ENCODE peak calls at places on chromosomes 2 and 18, in five cellular contexts. One of them, this sample, is unnamed. For H4K20me1, the result is how much of the 10 kb centered on the place peaks cover.

GRCh38 chr2:37119182-37119581 is 34.9 kb downstream of the GPATCH11 start:
- DNase-seq in H1: no peak
- DNase-seq in IMR-90: no peak
- DNase-seq in hepatocyte: peak
- DNase-seq in K562: peak
- DNase-seq in this sample: no peak

GRCh38 chr2:218020966-218021535 is 18.3 kb upstream of the TNS1 start:
- DNase-seq in H1: no peak
- DNase-seq in IMR-90: no peak
- DNase-seq in hepatocyte: no peak
- DNase-seq in K562: no peak
- DNase-seq in this sample: no peak

GRCh38 chr2:68839260-68839833 is 31.9 kb downstream of the BMP10 start:
- DNase-seq in H1: no peak
- DNase-seq in IMR-90: no peak
- DNase-seq in hepatocyte: no peak
- DNase-seq in K562: peak
- DNase-seq in this sample: peak

GRCh38 chr2:128485761-128486639 is 167.3 kb upstream of the HS6ST1 start:
- DNase-seq in H1: no peak
- DNase-seq in IMR-90: no peak
- DNase-seq in hepatocyte: no peak
- DNase-seq in K562: no peak
- DNase-seq in this sample: no peak

GRCh38 chr18:44135791-44136190 is 544.9 kb upstream of the SETBP1 start:
- DNase-seq in H1: no peak
- DNase-seq in IMR-90: no peak
- DNase-seq in hepatocyte: no peak
- DNase-seq in K562: no peak
- DNase-seq in this sample: no peak

GRCh38 chr2:191635333-191636234 is 42.4 kb upstream of the NABP1 start:
- DNase-seq in H1: no peak
- DNase-seq in IMR-90: peak
- DNase-seq in hepatocyte: no peak
- DNase-seq in K562: no peak
- DNase-seq in this sample: no peak

GRCh38 chr2:214075446-214075845 is 335.4 kb upstream of the VWC2L start:
- DNase-seq in H1: no peak
- DNase-seq in IMR-90: no peak
- DNase-seq in hepatocyte: no peak
- DNase-seq in K562: no peak
- DNase-seq in this sample: no peak

GRCh38 chr2:158603205-158603604 is 146.5 kb downstream of the PKP4 start:
- DNase-seq in H1: no peak
- DNase-seq in IMR-90: no peak
- DNase-seq in hepatocyte: no peak
- DNase-seq in K562: no peak
- DNase-seq in this sample: no peak

GRCh38 chr18:75341267-75341666 is 86.2 kb downstream of the SMIM21 start:
- DNase-seq in H1: no peak
- DNase-seq in IMR-90: no peak
- DNase-seq in hepatocyte: peak
- DNase-seq in K562: no peak
- DNase-seq in this sample: no peak

GRCh38 chr2:33229646-33230045 is 246.8 kb upstream of the RASGRP3 start:
- DNase-seq in H1: no peak
- DNase-seq in IMR-90: no peak
- DNase-seq in hepatocyte: no peak
- DNase-seq in K562: no peak
- DNase-seq in this sample: no peak

GRCh38 chr2:174613545-174613944 is 15.9 kb upstream of the WIPF1 start:
- DNase-seq in H1: no peak
- DNase-seq in IMR-90: no peak
- DNase-seq in hepatocyte: no peak
- DNase-seq in K562: no peak
- DNase-seq in this sample: no peak

GRCh38 chr2:18219676-18220075 is 340.8 kb downstream of the RDH14 start:
- DNase-seq in H1: no peak
- DNase-seq in IMR-90: peak
- DNase-seq in hepatocyte: no peak
- DNase-seq in K562: no peak
- DNase-seq in this sample: no peak

GRCh38 chr2:152453129-152453642 is 118.2 kb downstream of the FMNL2 start:
- DNase-seq in H1: peak
- DNase-seq in IMR-90: peak
- DNase-seq in hepatocyte: no peak
- DNase-seq in K562: no peak
- DNase-seq in this sample: no peak

GRCh38 chr18:6714027-6714426 is 15.5 kb upstream of the ARHGAP28 start:
- DNase-seq in H1: no peak
- DNase-seq in IMR-90: no peak
- DNase-seq in hepatocyte: no peak
- DNase-seq in K562: no peak
- DNase-seq in this sample: no peak

GRCh38 chr18:61199131-61199903 is 133.9 kb upstream of the CDH20 start:
- DNase-seq in H1: no peak
- DNase-seq in IMR-90: no peak
- DNase-seq in hepatocyte: no peak
- DNase-seq in K562: no peak
- DNase-seq in this sample: no peak

GRCh38 chr18:58314284-58314683 is 270.3 kb downstream of the NEDD4L start:
- DNase-seq in H1: no peak
- DNase-seq in IMR-90: peak
- DNase-seq in hepatocyte: peak
- DNase-seq in K562: peak
- DNase-seq in this sample: no peak

GRCh38 chr18:33697498-33697897 is 119.5 kb downstream of the ASXL3 start:
- DNase-seq in H1: no peak
- DNase-seq in IMR-90: no peak
- DNase-seq in hepatocyte: peak
- DNase-seq in K562: no peak
- DNase-seq in this sample: no peak

GRCh38 chr2:137252934-137253333 is 487.6 kb downstream of the THSD7B start:
- DNase-seq in H1: no peak
- DNase-seq in IMR-90: no peak
- DNase-seq in hepatocyte: no peak
- DNase-seq in K562: no peak
- DNase-seq in this sample: no peak

GRCh38 chr2:134900151-134900550 is 18.5 kb upstream of the CCNT2 start:
- DNase-seq in H1: no peak
- DNase-seq in IMR-90: peak
- DNase-seq in hepatocyte: no peak
- DNase-seq in K562: no peak
- DNase-seq in this sample: no peak

GRCh38 chr2:119544075-119545031 is at the start of gene CFAP221:
- DNase-seq in H1: no peak
- DNase-seq in IMR-90: peak
- DNase-seq in hepatocyte: peak
- DNase-seq in K562: peak
- DNase-seq in this sample: no peak

GRCh38 chr2:101699191-101699938 is 1.9 kb downstream of the MAP4K4 start:
- DNase-seq in H1: no peak
- DNase-seq in IMR-90: no peak
- DNase-seq in hepatocyte: no peak
- DNase-seq in K562: no peak
- DNase-seq in this sample: peak

GRCh38 chr2:222241054-222241453 is 57.7 kb downstream of the PAX3 start:
- DNase-seq in H1: no peak
- DNase-seq in IMR-90: no peak
- DNase-seq in hepatocyte: no peak
- DNase-seq in K562: no peak
- DNase-seq in this sample: no peak

DNA sequence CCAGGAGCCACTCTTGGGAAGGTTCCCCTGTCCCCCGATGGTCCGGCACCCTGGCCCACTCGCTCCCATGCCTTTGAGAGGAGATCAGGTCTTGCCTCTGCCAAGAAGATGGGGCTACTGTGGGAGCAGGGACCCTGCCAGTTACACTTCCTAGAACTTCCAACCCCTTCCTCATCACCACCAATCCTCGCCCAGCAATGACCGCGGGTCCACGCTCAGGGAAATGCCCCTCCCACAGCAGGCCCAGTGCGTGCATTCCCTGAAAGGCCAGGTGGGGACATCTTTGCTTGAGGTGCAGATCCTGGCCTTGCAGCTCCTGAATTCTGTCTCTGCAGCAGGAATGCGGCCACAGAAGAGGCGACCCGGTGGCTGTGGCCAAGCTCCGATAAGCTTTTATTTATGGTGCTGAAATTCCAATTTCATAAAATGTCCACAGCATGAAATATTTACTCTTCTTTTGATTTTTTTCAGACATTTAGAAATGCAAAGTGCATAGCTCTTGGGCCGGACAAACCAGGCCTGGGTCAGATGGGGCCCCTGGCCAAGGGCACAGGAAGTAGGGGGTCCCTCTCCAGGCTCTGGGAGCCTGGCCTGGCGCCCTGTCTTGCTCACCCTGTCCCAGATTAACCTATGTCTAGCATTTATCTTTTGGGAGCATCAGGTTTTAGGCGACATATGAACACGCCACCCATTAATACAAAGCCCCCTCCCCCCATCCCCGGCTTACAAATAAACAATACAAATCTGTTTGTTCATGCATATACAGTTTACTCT is 29.8 kb downstream of the PXDN start:
- DNase-seq in H1: no peak
- DNase-seq in IMR-90: no peak
- DNase-seq in hepatocyte: no peak
- DNase-seq in K562: no peak
- DNase-seq in this sample: no peak
- H4K20me1 ChIP-seq in H1: under half
- H4K20me1 ChIP-seq in IMR-90: half or more
- H4K20me1 ChIP-seq in hepatocyte: half or more
- H4K20me1 ChIP-seq in K562: under half
- H4K20me1 ChIP-seq in this sample: under half

GRCh38 chr2:240557808-240558207 is at the start of gene ANKMY1:
- DNase-seq in H1: no peak
- DNase-seq in IMR-90: peak
- DNase-seq in hepatocyte: peak
- DNase-seq in K562: no peak
- DNase-seq in this sample: no peak

GRCh38 chr2:240558229-240558885 is 569 bp upstream of the ANKMY1 start:
- DNase-seq in H1: no peak
- DNase-seq in IMR-90: no peak
- DNase-seq in hepatocyte: peak
- DNase-seq in K562: no peak
- DNase-seq in this sample: no peak

GRCh38 chr2:240556553-240557100 is 1.2 kb downstream of the ANKMY1 start:
- DNase-seq in H1: no peak
- DNase-seq in IMR-90: peak
- DNase-seq in hepatocyte: peak
- DNase-seq in K562: peak
- DNase-seq in this sample: peak

GRCh38 chr2:240555541-240556250 is 2.1 kb downstream of the ANKMY1 start:
- DNase-seq in H1: no peak
- DNase-seq in IMR-90: no peak
- DNase-seq in hepatocyte: no peak
- DNase-seq in K562: no peak
- DNase-seq in this sample: no peak

DNA sequence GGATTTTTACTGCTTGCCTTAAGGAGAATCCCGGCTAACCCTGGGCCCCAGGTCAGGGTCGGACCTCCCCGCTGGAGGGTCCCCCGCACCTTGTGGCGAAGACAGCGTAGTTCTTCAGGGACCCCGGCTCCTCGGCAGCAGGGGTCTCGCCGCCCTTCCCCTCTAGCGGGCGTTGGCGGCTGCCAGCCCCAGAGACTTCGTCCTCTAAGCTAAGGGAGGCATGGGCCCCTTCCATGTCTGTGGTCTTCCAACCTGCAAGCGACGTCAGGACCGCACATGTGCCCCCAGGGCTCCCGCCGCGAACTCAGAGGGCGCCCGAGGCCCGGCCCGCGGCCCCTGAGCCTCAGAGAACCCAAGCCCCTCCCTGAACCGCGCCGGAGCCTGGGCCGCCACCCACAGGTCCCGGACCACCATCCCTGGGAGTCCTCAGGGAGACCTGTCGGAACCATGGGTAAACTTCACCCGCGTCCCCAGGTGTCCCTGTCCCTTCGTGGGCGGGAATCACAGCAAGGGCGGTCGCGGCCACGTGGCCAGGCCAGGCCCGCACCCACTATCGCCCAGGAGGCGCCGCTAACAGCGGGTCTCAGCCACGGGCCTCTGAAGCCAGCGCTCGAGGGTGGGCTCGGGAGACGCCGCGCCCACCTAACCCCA is 562 bp downstream of the ANKMY1 start:
- DNase-seq in H1: no peak
- DNase-seq in IMR-90: no peak
- DNase-seq in hepatocyte: peak
- DNase-seq in K562: no peak
- DNase-seq in this sample: no peak
- TF ChIP-seq CTCF in H1: no peak
- TF ChIP-seq CTCF in IMR-90: no peak
- TF ChIP-seq CTCF in hepatocyte: no peak
- TF ChIP-seq CTCF in K562: no peak
- TF ChIP-seq CTCF in this sample: no peak

GRCh38 chr2:23708771-23709170 is 218.2 kb downstream of the ATAD2B start:
- DNase-seq in H1: no peak
- DNase-seq in IMR-90: no peak
- DNase-seq in hepatocyte: no peak
- DNase-seq in K562: no peak
- DNase-seq in this sample: no peak
- H4K20me1 ChIP-seq in H1: under half
- H4K20me1 ChIP-seq in IMR-90: under half
- H4K20me1 ChIP-seq in hepatocyte: under half
- H4K20me1 ChIP-seq in K562: under half
- H4K20me1 ChIP-seq in this sample: under half

DNA sequence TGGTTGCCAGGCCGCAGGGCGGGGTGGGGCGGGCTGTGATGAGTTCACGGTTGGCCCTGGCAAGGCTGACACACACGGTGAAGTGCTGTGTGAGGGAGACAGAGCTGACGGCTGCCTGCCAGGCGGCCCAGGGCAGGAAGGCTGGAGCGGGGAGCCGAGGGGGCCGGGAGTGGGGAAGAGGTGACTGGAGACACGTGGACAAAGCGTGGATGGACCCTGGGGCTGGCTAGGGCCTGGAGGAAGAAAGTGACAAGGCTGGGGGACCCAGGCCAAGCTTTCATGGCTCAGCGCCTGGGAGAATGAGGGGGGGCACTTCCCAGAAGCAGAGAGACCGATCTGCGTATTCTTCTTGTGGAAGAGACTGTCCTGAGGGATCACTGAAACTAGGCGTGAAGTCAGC is 123.2 kb downstream of the DYSF start:
- DNase-seq in H1: no peak
- DNase-seq in IMR-90: no peak
- DNase-seq in hepatocyte: no peak
- DNase-seq in K562: no peak
- DNase-seq in this sample: no peak
- TF ChIP-seq CTCF in H1: no peak
- TF ChIP-seq CTCF in IMR-90: no peak
- TF ChIP-seq CTCF in hepatocyte: no peak
- TF ChIP-seq CTCF in K562: no peak
- TF ChIP-seq CTCF in this sample: no peak

DNA sequence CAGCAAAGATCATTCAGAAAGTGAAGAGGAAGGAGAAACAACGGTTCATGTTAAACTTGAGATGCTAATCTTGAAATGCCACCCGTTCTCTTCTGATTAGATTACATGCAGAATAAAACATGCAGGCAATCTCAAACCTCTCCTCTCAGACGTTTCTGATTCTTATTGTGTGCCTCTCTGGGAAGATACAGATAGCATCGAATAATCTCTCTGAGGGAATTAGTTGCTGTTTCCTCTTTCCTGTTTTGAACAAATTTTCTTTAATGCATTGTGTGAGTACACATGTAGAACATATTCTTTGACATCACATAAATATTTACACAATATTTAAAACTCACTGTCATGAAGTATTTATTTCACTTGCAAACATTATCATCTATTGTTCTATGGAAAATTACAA is 313.5 kb downstream of the PRKCE start:
- DNase-seq in H1: no peak
- DNase-seq in IMR-90: no peak
- DNase-seq in hepatocyte: no peak
- DNase-seq in K562: no peak
- DNase-seq in this sample: no peak
- H4K20me1 ChIP-seq in H1: under half
- H4K20me1 ChIP-seq in IMR-90: under half
- H4K20me1 ChIP-seq in hepatocyte: under half
- H4K20me1 ChIP-seq in K562: under half
- H4K20me1 ChIP-seq in this sample: under half

This sample was measured in OCI-LY7.